ENCODE peak calls at places on chromosomes 2 and 18, in six cellular contexts. M, A, J, W, E and F are unnamed samples.

GRCh38 chr2:44456946-44457345 is 95.2 kb downstream of the CAMKMT start:
- DNase-seq in E (peak; percentile 5), J (no peak), A (no peak), M (no peak), W (no peak), F (no peak)

GRCh38 chr2:170554278-170554955 is 160.7 kb upstream of the SP5 start:
- DNase-seq in M (peak; percentile 63), J (peak; percentile 61), E (peak; percentile 90), A (no peak), W (no peak), F (peak; percentile 43)

GRCh38 chr2:224780814-224781213 is 64.6 kb upstream of the CCDC195 start:
- DNase-seq in J (no peak), M (no peak), E (no peak), W (no peak), A (no peak), F (no peak)

GRCh38 chr18:79488311-79489047 is 92.7 kb downstream of the NFATC1 start:
- DNase-seq in M (no peak), J (no peak), W (peak; percentile 34), A (no peak), E (no peak), F (peak; percentile 33)

GRCh38 chr18:63320041-63320689 is 596 bp upstream of the BCL2 start:
- DNase-seq in E (peak; percentile 68), A (peak; percentile 95), M (no peak), W (peak; percentile 85), J (peak; percentile 91), F (peak; percentile 90)

GRCh38 chr2:169715379-169716228 is 18.0 kb upstream of the KLHL23 start:
- DNase-seq in W (peak; percentile 51), J (no peak), M (no peak), A (peak; percentile 12), E (no peak), F (no peak)

GRCh38 chr18:26003817-26004216 is 86.6 kb downstream of the SS18 start:
- DNase-seq in J (no peak), W (no peak), E (no peak), M (no peak), A (no peak), F (no peak)

GRCh38 chr2:234060236-234060635 is 9.7 kb downstream of the SPP2 start:
- DNase-seq in E (no peak), W (no peak), M (no peak), J (no peak), A (peak; percentile 72), F (no peak)